ENCODE peak calls at places on chromosome 13, in four cellular contexts. Z is stomach, T is choroid plexus epithelial cell, L is cardiac muscle cell. R is an unnamed sample.

GRCh38 chr13:36681894-36682624 is 8.2 kb downstream of the SERTM1 start:
- DNase-seq in Z (no peak), T (no peak), L (no peak), R (no peak)

GRCh38 chr13:62767473-62767872 is 1351.8 kb upstream of the PCDH20 start:
- DNase-seq in L (no peak), T (no peak), Z (no peak), R (no peak)

GRCh38 chr13:28329395-28330158 is 165.4 kb downstream of the FLT1 start:
- DNase-seq in T (peak), L (no peak), Z (no peak), R (peak)

GRCh38 chr13:53920916-53921315 is 892.3 kb downstream of the OLFM4 start:
- DNase-seq in L (no peak), T (no peak), Z (no peak), R (no peak)

GRCh38 chr13:73677041-73677589 is 457.1 kb downstream of the KLF12 start:
- DNase-seq in L (no peak), Z (no peak), T (peak), R (no peak)

GRCh38 chr13:78660130-78660857 is 1.3 kb upstream of the OBI1 start:
- DNase-seq in L (no peak), Z (no peak), T (peak), R (peak)

GRCh38 chr13:27131202-27131623 is 40.4 kb downstream of the USP12 start:
- DNase-seq in T (peak), Z (no peak), L (no peak), R (no peak)

GRCh38 chr13:79779761-79780160 is 298.8 kb downstream of the NDFIP2 start:
- DNase-seq in T (peak), L (no peak), Z (no peak), R (no peak)

GRCh38 chr13:66888698-66889097 is 341.4 kb downstream of the PCDH9 start:
- DNase-seq in L (no peak), Z (no peak), T (peak), R (no peak)

GRCh38 chr13:109275848-109276247 is 510.5 kb downstream of the IRS2 start:
- DNase-seq in L (peak), T (peak), Z (no peak), R (peak)

GRCh38 chr13:50589139-50589538 is 254.4 kb downstream of the DLEU7 start:
- DNase-seq in T (peak), Z (no peak), L (no peak), R (no peak)

GRCh38 chr13:93625536-93625935 is 398.9 kb downstream of the GPC6 start:
- DNase-seq in Z (no peak), L (no peak), T (peak), R (no peak)

GRCh38 chr13:33787051-33787591 is 30.8 kb upstream of the RFC3 start:
- DNase-seq in Z (no peak), T (peak), L (no peak), R (no peak)

GRCh38 chr13:106083620-106084350 is 451.7 kb downstream of the EFNB2 start:
- DNase-seq in L (peak), Z (peak), T (peak), R (peak)

GRCh38 chr13:95607363-95607762 is 37.1 kb downstream of the DZIP1 start:
- DNase-seq in T (peak), L (no peak), Z (no peak), R (no peak)

GRCh38 chr13:109744512-109745051 is 41.8 kb downstream of the IRS2 start:
- DNase-seq in T (peak), Z (no peak), L (no peak), R (no peak)

GRCh38 chr13:76778906-76779305 is 107.3 kb downstream of the KCTD12 start:
- DNase-seq in T (peak), L (no peak), Z (no peak), R (no peak)

GRCh38 chr13:76773695-76774094 is 112.5 kb downstream of the KCTD12 start:
- DNase-seq in L (no peak), Z (no peak), T (no peak), R (no peak)

GRCh38 chr13:76769238-76769859 is 116.9 kb downstream of the KCTD12 start:
- DNase-seq in T (no peak), L (no peak), Z (no peak), R (no peak)

DNA sequence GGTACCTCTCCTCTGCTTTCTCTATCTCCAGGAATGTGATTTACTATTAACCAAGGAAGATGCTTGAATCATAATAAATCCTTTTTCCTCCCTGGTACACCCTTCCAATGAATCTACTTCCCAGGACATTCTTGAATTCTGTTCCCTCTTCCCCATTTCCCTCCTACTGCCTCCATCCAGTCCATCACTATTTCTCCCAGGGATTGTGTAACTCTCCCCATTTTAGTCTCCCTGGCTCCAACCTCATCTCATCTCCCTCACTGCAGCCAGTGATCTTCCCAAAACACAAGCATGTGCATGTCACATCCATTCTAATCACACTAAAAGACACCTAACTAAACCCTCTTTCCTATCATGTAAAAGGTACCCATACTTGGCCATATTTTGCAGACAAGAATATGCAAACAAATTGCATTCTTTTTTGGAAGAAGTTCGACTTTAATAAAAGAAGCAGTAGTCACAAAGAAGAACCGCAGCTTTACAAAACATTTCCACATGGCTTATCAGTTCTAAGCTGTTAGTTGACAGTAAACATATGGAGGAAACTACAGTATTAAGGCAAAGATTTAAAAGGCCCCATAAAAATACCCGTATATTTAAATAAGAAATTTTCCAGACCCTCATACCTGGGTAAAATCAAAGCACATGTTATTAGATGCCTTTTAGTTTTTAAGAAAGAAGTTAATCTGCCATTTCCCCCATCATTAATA is 111.0 kb downstream of the KCTD12 start:
- DNase-seq in T (no peak), L (no peak), Z (no peak), R (no peak)
- TF ChIP-seq CTCF in T (no peak), L (no peak), Z (no peak), R (no peak)

DNA sequence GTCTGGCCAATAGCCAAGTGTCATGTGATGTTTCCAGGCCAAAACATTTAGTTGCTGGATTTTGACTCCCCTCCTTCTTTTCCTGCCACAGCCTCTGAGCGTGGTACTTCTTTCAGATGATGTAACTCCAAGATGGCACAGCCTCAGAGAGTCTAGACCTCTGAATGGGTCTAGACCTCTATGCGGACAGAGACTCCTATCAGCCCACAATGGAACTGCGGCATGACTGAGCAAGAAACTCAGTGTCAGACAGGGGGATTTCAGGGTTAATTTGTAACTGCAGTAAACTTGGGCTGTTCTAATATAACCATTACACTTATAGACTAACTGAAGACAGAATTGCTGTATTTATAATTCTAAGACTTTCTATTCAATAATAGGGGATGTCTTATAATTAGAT is 42.6 kb upstream of the ZDHHC20 start:
- DNase-seq in T (no peak), L (no peak), Z (no peak), R (no peak)
- TF ChIP-seq CTCF in T (peak), L (no peak), Z (no peak), R (no peak)

GRCh38 chr13:45269204-45269603 is 68.4 kb upstream of the KCTD4 start:
- DNase-seq in L (no peak), Z (no peak), T (peak), R (no peak)
- TF ChIP-seq CTCF in L (no peak), Z (no peak), T (peak), R (no peak)

GRCh38 chr13:41428155-41428554 is 29.2 kb upstream of the RGCC start:
- DNase-seq in L (no peak), T (no peak), Z (no peak), R (peak)
- TF ChIP-seq CTCF in L (peak), T (peak), Z (no peak), R (peak)

DNA sequence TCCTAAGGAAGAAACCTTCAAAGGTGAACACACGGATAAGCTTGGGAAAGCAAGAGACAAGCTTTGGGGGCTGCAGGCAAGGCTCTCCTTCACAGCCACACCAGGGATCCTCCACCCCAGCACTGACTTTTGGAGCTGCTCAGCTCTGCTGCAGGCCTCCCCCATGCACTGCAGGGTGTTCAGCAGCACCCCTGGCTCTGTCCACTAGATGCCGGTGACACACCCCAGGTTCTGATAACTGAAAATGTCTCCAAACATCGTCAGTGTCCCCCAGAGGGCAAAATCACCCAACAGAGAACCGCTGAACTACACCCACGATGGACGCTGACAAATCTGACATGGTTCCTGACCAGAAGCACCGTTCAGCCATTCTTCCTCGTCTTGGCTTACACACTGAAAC is 90.5 kb downstream of the STK24 start:
- DNase-seq in Z (no peak), T (no peak), L (no peak), R (no peak)
- TF ChIP-seq CTCF in Z (no peak), T (no peak), L (no peak), R (no peak)

DNA sequence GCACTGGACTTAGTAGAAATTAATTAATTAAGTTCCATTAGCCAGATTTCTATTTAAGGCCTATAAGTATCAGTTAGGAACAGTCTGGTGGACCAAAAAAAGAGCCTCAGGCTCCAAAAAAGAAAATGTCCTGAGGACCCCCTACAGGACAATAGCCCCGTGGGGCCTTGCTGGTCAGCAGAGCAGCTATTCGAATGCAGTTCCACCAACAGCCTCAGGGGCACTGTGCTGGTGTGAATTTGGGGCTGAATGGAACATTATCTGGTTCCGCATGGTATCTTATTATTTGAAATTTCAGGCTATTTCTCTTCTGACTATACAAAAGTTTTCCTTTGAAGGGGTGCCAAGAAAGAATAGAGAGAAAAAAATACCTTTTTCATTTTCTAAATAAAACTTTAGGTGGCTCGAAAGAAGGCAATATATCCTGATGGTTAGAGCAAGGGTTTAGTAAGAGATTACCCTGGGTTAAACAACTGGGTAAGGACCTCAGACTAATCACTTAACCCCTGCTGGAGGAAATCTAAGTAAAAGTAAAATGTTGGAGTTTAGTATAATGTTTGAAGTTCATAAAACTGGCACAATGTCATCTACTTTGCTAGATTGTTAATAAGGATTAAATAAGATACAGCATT is 147.2 kb downstream of the MIPEP start:
- DNase-seq in Z (no peak), L (no peak), T (peak), R (peak)
- TF ChIP-seq CTCF in Z (no peak), L (peak), T (peak), R (peak)

DNA sequence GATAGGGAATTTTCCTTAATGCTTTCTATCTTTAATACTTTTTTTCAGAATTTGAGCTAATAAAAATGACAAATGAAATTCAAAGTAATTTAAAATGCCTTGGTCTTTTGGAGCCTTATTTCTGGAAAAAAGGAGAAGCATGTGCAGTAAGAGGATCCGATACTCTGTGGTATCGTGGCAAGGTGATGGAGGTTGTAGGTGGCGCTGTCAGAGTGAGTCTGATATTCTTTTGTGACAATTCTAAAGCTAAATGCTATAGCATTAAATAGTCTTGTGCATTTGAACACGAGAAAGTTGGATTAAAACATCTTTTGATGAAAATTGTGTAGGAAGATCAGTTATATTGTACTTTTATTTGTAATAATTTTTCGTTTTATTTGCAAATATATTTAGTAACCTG is 95.0 kb downstream of the RNF17 start:
- DNase-seq in L (no peak), Z (no peak), T (no peak), R (no peak)
- TF ChIP-seq CTCF in L (no peak), Z (no peak), T (no peak), R (no peak)

R was measured in endothelial cell.